ENCODE peak calls at places on chromosomes 1 and 21, in five cellular contexts. V, U, P, Z and C are unnamed samples. For H3K36me3 and H3K9me3, the result is how much of the 10 kb centered on the place peaks cover.

GRCh38 chr21:43800566-43800965 is 11.2 kb downstream of the RRP1 start:
- DNase-seq in V (no peak), U (no peak), P (no peak), Z (no peak), C (no peak)

GRCh38 chr1:109425902-109426277 is 358 bp downstream of the PSMA5 start:
- DNase-seq in V (peak), U (no peak), P (peak), Z (peak), C (peak)

GRCh38 chr21:38477241-38477640 is 21.0 kb downstream of the ERG start:
- DNase-seq in V (peak), U (no peak), P (no peak), Z (no peak), C (no peak)

GRCh38 chr1:16372535-16373340 is 5.7 kb downstream of the SZRD1 start:
- DNase-seq in V (no peak), U (no peak), P (no peak), Z (no peak), C (no peak)

GRCh38 chr1:218625393-218625792 is 280.3 kb downstream of the TGFB2 start:
- DNase-seq in V (no peak), U (no peak), P (peak), Z (no peak), C (no peak)

GRCh38 chr1:223175032-223175431 is 32.0 kb upstream of the TLR5 start:
- DNase-seq in V (peak), U (peak), P (peak), Z (no peak), C (peak)

GRCh38 chr1:228471762-228472398 is 15.3 kb upstream of the RNF187 start:
- DNase-seq in V (no peak), U (peak), P (peak), Z (no peak), C (no peak)

GRCh38 chr1:18727956-18728355 is 97.3 kb downstream of the PAX7 start:
- DNase-seq in V (no peak), U (no peak), P (no peak), Z (no peak), C (no peak)

GRCh38 chr1:221263831-221264767 is 384.9 kb downstream of the HLX start:
- DNase-seq in V (peak), U (peak), P (peak), Z (no peak), C (peak)

GRCh38 chr1:201937624-201938212 is 8.6 kb downstream of the LMOD1 start:
- DNase-seq in V (peak), U (no peak), P (peak), Z (no peak), C (no peak)

GRCh38 chr1:89809556-89809955 is 11.3 kb upstream of the LRRC8D start:
- DNase-seq in V (peak), U (no peak), P (no peak), Z (no peak), C (no peak)

GRCh38 chr1:26360051-26360806 is 6.3 kb upstream of the CRYBG2 start:
- DNase-seq in V (no peak), U (no peak), P (no peak), Z (no peak), C (no peak)

GRCh38 chr1:30323352-30323751 is 400.0 kb downstream of the MATN1 start:
- DNase-seq in V (no peak), U (no peak), P (no peak), Z (no peak), C (no peak)

GRCh38 chr1:169794530-169795416 is at the start of gene METTL18:
- DNase-seq in V (peak), U (peak), P (peak), Z (peak), C (peak)

GRCh38 chr1:110235839-110236682 is 25.9 kb downstream of the KCNC4 start:
- DNase-seq in V (peak), U (no peak), P (peak), Z (no peak), C (peak)

GRCh38 chr21:29436143-29436542 is 137.4 kb downstream of the BACH1 start:
- DNase-seq in V (peak), U (no peak), P (no peak), Z (no peak), C (peak)

GRCh38 chr1:234504969-234505773 is 26.2 kb upstream of the TARBP1 start:
- DNase-seq in V (no peak), U (no peak), P (no peak), Z (no peak), C (no peak)

GRCh38 chr1:218669431-218669830 is 324.3 kb downstream of the TGFB2 start:
- DNase-seq in V (peak), U (no peak), P (no peak), Z (no peak), C (no peak)

GRCh38 chr1:39871796-39872195 is 11.5 kb downstream of the TRIT1 start:
- DNase-seq in V (no peak), U (no peak), P (no peak), Z (no peak), C (no peak)

GRCh38 chr1:154405762-154406571 is 824 bp downstream of the IL6R start:
- DNase-seq in V (peak), U (peak), P (peak), Z (peak), C (peak)

GRCh38 chr1:87718241-87718950 is 389.7 kb downstream of the LMO4 start:
- DNase-seq in V (no peak), U (no peak), P (peak), Z (no peak), C (no peak)

GRCh38 chr1:40651138-40651857 is 14.2 kb downstream of the RIMS3 start:
- DNase-seq in V (no peak), U (peak), P (peak), Z (no peak), C (no peak)

GRCh38 chr1:82896036-82896435 is 1095.3 kb downstream of the ADGRL2 start:
- DNase-seq in V (no peak), U (no peak), P (no peak), Z (no peak), C (no peak)

GRCh38 chr1:20950689-20951088 is 163.6 kb upstream of the HP1BP3 start:
- DNase-seq in V (no peak), U (no peak), P (no peak), Z (no peak), C (no peak)

GRCh38 chr1:207935166-207935583 is 24.2 kb upstream of the CD34 start:
- DNase-seq in V (no peak), U (no peak), P (no peak), Z (no peak), C (no peak)

GRCh38 chr1:168732736-168733135 is 3.7 kb upstream of the DPT start:
- DNase-seq in V (no peak), U (no peak), P (no peak), Z (no peak), C (no peak)

GRCh38 chr1:201766117-201766863 is 62.7 kb upstream of the IPO9 start:
- DNase-seq in V (peak), U (no peak), P (peak), Z (no peak), C (peak)

GRCh38 chr1:34057347-34057746 is 107.7 kb downstream of the CSMD2 start:
- DNase-seq in V (no peak), U (peak), P (no peak), Z (no peak), C (no peak)

GRCh38 chr1:164659621-164660414 is 100.8 kb downstream of the PBX1 start:
- DNase-seq in V (no peak), U (no peak), P (peak), Z (peak), C (no peak)

GRCh38 chr1:224542783-224543440 is 73.2 kb upstream of the CNIH3 start:
- DNase-seq in V (peak), U (no peak), P (peak), Z (no peak), C (peak)

GRCh38 chr1:76862447-76862846 is 4.8 kb upstream of the ST6GALNAC5 start:
- DNase-seq in V (peak), U (no peak), P (peak), Z (no peak), C (peak)

GRCh38 chr1:37574834-37575479 is 18.2 kb downstream of the DNALI1 start:
- DNase-seq in V (peak), U (no peak), P (peak), Z (no peak), C (peak)

GRCh38 chr21:32315511-32316362 is 17.1 kb downstream of the MRAP start:
- DNase-seq in V (no peak), U (no peak), P (no peak), Z (no peak), C (no peak)

GRCh38 chr1:26477446-26478152 is 5.4 kb downstream of the HMGN2 start:
- DNase-seq in V (peak), U (no peak), P (no peak), Z (no peak), C (no peak)

GRCh38 chr1:93908394-93909145 is 660 bp downstream of the GCLM start:
- DNase-seq in V (peak), U (peak), P (peak), Z (peak), C (peak)

DNA sequence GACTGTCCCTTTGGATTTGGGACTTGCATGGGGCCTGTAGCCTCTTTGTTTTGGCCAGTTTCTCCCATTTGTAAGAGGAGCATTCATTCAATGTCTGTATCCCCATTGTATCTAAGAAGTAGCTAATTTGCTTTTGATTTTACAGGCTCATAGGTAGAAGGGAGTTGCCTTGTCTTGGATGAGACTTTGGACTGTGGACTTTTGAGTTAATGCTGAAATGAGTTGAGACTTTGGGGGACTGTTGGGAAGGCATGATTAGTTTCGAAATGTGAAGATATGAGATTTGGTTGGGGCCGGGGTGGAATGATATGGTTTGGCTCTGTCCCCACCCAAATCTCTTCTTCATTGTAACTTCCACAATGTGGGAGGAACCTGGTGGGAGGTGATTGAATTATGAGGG is 151.7 kb downstream of the PRDM2 start:
- DNase-seq in V (no peak), U (no peak), P (no peak), Z (no peak), C (no peak)
- H3K4me3 ChIP-seq in V (no peak), U (no peak), P (no peak), Z (no peak), C (no peak)

DNA sequence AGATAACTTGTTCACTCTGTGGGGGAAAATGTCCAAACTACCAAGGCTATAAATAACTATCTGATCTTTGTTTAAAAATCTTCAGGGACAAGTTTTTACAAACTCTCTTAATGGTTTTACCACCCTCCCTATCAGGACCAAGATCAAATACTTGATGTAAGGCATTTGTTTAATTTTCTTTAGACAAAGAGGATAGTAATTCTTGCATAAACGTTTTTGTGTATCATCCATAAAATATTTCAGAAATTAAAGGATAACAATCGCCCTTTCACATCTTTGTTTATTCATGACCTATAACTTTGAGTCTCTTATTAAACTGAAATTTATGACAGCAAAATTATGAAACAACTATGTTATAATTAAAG is 222.1 kb downstream of the TPR start:
- DNase-seq in V (peak), U (no peak), P (no peak), Z (no peak), C (no peak)
- H3K36me3 ChIP-seq in V (under half), U (under half), P (under half), Z (under half), C (under half)

DNA sequence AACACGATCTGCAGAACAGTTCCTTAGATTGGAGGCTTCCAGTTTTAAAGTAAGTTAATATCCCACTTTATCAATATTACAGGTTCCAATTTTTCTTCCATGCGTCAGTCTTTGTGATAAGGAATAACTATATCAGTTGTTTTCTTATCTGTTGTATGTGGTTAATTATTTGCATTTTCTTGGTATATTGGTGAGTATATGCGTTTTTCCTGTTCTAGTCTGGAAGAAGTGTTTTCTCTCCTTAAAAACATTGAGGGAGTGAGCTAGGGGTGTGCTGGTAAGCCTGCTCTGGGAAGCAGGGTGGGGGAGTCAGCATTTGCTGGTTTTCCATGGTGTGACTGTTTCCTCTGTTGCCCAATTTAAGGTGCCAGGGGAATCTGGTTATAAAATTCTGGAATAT is 50.2 kb upstream of the KIF1B start:
- DNase-seq in V (no peak), U (no peak), P (no peak), Z (no peak), C (no peak)
- H3K9me3 ChIP-seq in V (under half), U (under half), P (under half), Z (under half), C (under half)

GRCh38 chr1:204358605-204359004 is 1.1 kb downstream of the PLEKHA6 start:
- DNase-seq in V (no peak), U (no peak), P (no peak), Z (no peak), C (no peak)
- H3K4me3 ChIP-seq in V (no peak), U (no peak), P (no peak), Z (no peak), C (no peak)

GRCh38 chr21:33815153-33815707 is 100.4 kb downstream of the ATP5PO start:
- DNase-seq in V (no peak), U (no peak), P (no peak), Z (no peak), C (no peak)

GRCh38 chr21:33817663-33818433 is 97.8 kb downstream of the ATP5PO start:
- DNase-seq in V (peak), U (no peak), P (no peak), Z (no peak), C (peak)

GRCh38 chr21:33817136-33817535 is 98.5 kb downstream of the ATP5PO start:
- DNase-seq in V (no peak), U (no peak), P (no peak), Z (no peak), C (no peak)

GRCh38 chr21:33813832-33814231 is 101.8 kb downstream of the ATP5PO start:
- DNase-seq in V (no peak), U (no peak), P (no peak), Z (no peak), C (no peak)

DNA sequence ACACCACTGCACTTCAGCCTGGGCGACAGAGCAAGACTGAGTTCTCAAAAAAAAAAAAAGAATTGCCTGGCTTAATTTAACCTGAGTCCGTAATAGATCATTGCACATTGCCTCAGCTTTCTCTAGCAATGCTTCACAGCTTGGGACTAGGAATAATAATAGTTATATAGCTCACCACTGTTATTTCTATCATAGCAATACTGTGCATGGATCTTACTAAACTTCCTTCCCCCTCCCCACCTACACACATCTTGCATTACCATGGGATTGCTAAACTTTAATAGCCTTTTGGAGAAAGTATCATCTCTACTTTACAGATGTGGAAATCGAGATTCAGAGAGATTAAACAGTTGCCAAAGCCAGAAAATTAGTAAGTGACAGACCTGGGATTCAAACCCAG is 99.5 kb downstream of the ATP5PO start:
- DNase-seq in V (no peak), U (no peak), P (no peak), Z (no peak), C (no peak)
- H3K36me3 ChIP-seq in V (under half), U (under half), P (under half), Z (under half), C (under half)

DNA sequence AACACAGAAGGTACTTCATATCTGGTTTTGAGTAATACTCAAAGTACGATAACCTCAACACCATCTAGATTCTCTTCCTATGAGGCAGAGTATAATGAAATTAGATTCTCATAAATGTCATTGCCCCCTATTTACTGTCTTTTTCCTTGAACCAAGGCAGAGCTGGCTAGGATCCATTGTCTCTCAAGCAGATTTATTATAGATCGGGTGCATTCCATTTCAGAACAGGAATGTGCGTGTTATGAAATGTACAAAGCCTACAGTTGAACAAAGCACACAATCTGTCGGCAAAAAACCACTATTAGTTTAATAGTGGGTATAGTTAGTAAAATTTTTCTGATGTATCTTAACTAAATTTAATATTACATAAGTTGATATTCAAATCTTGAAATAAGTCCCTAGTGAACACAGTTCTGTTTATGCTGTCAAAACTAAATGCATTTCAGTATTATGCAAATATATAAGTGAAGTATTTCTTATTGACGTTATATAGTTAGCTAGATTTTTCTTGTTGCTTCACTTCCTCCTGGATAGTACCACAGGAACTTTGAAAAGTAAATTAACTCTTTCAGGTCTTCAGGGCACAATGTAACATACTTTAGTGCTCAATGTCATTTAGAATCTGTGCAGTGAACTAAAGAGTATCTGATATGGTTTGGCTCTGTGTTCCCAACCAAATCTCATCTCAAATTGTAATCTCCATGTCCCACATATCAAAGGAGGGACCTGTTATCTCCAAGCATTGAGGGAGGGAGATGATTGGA is 92.1 kb downstream of the DDAH1 start:
- DNase-seq in V (peak), U (no peak), P (no peak), Z (no peak), C (no peak)
- H3K9me3 ChIP-seq in V (under half), U (under half), P (under half), Z (under half), C (under half)

GRCh38 chr1:100604372-100604771 is 66.4 kb downstream of the GPR88 start:
- DNase-seq in V (no peak), U (no peak), P (no peak), Z (no peak), C (no peak)
- H3K4me3 ChIP-seq in V (no peak), U (no peak), P (no peak), Z (no peak), C (no peak)

DNA sequence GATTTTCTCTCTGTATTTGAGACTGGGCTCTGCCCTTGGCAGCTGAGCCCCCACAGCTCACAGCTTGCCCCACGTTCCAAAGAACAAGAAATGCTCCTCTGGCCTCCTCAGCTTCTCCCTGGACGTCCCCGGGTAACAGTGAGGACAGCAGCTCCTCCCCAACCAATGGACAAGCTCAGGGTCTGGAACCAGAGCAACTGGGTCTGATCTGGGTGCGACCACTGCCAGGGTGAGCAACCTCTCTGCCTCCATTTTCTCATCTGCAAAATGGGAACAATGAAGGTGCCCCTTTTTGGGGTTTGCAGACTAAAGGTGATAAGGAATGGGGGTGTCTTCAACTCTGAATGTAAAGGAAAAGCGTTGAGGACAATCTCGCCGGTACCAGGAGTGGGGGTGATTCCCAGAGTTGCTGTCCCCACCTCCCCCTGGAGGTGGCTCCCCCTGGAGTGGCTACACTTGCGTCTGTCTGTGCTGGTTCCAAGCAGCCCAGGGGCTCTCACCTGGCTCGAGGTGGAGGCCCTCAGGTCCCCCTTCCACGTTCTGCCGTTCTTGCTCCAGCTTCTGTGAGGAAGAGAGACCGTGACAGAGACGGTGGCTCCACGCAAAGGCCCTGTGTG is 6.9 kb downstream of the C21orf58 start:
- DNase-seq in V (no peak), U (no peak), P (no peak), Z (no peak), C (no peak)
- H3K36me3 ChIP-seq in V (under half), U (under half), P (under half), Z (under half), C (under half)

GRCh38 chr1:180728472-180729106 is 96.8 kb downstream of the XPR1 start:
- DNase-seq in V (no peak), U (no peak), P (no peak), Z (no peak), C (no peak)

GRCh38 chr1:180732866-180733265 is 101.0 kb downstream of the XPR1 start:
- DNase-seq in V (no peak), U (no peak), P (no peak), Z (no peak), C (no peak)

GRCh38 chr1:180731131-180731530 is 99.3 kb downstream of the XPR1 start:
- DNase-seq in V (no peak), U (no peak), P (no peak), Z (no peak), C (no peak)

DNA sequence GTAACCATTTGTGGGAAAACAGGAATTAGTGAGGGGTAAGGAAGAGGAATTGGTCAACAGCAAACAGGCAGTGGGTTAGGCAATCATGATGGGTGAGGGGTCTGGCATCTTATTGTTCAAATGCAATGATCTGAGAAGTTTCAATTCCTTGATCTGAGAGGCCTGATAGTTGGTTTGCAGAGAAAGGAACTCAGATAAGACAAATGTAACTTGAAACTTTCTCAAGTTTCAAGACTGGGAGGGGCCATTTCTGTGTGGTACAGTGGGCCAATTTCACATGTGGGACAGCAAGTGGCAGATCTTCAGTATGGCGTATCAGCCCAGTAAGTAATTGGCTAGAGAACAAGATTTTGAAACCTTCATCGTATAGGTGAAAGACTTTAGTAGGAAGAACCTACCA is 102.5 kb downstream of the XPR1 start:
- DNase-seq in V (no peak), U (no peak), P (no peak), Z (no peak), C (no peak)
- H3K9me3 ChIP-seq in V (under half), U (under half), P (under half), Z (under half), C (under half)